ENCODE peak calls at places on chromosomes 7 and 10, in ten cellular contexts. O is germinal center; C is SW 1271; E is activated naive CD4-positive, alpha-beta T cell; W is activated CD8-positive, alpha-beta T cell treated with anti-CD3 and anti-CD28 coated beads for 36 hours; U is AG10803; J is stimulated activated CD4-positive, alpha-beta T cell treated with anti-CD3 and anti-CD28 coated beads, Interleukin-2, amount 100 ng/mL, for 48 hours; G is PC-9; M is H54; X is stimulated activated naive B cell treated with anti-CD40 and anti-IgM and Interleukin-4, amounts not matched to agents 10 μg/mL and 1 μg/mL and 100 μg/mL, for 72 hours. F is an unnamed sample.

GRCh38 chr10:127987467-127988380 is 80.8 kb downstream of the PTPRE start:
- DNase-seq in G (no peak), J (no peak), E (no peak), U (no peak), X (no peak), M (no peak), O (no peak), W (no peak), C (no peak), F (no peak)

GRCh38 chr7:139870406-139870805 is 41.3 kb downstream of the TBXAS1 start:
- DNase-seq in G (no peak), W (no peak), E (no peak), O (no peak), C (no peak), J (no peak), X (no peak), M (no peak), U (no peak), F (no peak)

GRCh38 chr7:131604841-131605279 is 48.4 kb upstream of the PODXL start:
- DNase-seq in E (no peak), M (peak; percentile 64), W (no peak), G (peak; percentile 80), U (peak; percentile 96), C (no peak), X (no peak), O (no peak), J (no peak), F (no peak)

GRCh38 chr10:44765299-44765698 is 145.8 kb upstream of the TMEM72 start:
- DNase-seq in M (no peak), J (no peak), X (no peak), C (no peak), G (no peak), U (no peak), W (no peak), O (no peak), E (no peak), F (no peak)

GRCh38 chr10:124614003-124614659 is 130.0 kb downstream of the FAM53B start:
- DNase-seq in X (peak; percentile 58), E (no peak), G (no peak), O (no peak), W (peak; percentile 67), M (no peak), J (peak; percentile 49), C (no peak), U (no peak), F (no peak)

GRCh38 chr7:3861941-3862340 is 560.9 kb downstream of the SDK1 start:
- DNase-seq in E (no peak), W (peak; percentile 26), C (no peak), U (peak; percentile 12), M (peak; percentile 19), G (no peak), J (no peak), X (peak; percentile 23), O (no peak), F (no peak)

GRCh38 chr7:140678081-140678815 is 5.5 kb downstream of the ADCK2 start:
- DNase-seq in U (no peak), E (no peak), X (no peak), O (no peak), J (no peak), M (no peak), C (no peak), G (peak; percentile 5), W (no peak), F (no peak)

GRCh38 chr10:60335708-60336107 is 54.0 kb downstream of the ANK3 start:
- DNase-seq in E (no peak), U (no peak), X (no peak), O (no peak), W (no peak), M (no peak), J (no peak), C (no peak), G (no peak), F (no peak)

GRCh38 chr10:52316005-52316404 is 1.9 kb downstream of the DKK1 start:
- DNase-seq in U (peak; percentile 20), E (no peak), O (no peak), J (no peak), G (no peak), W (no peak), C (no peak), M (no peak), X (no peak), F (no peak)

GRCh38 chr7:863106-863505 is 13.2 kb upstream of the GET4 start:
- DNase-seq in E (no peak), J (no peak), M (no peak), G (no peak), C (no peak), O (no peak), U (no peak), X (no peak), W (no peak), F (no peak)

GRCh38 chr7:3957735-3958491 is 656.9 kb downstream of the SDK1 start:
- DNase-seq in W (no peak), C (no peak), X (peak; percentile 28), E (no peak), J (no peak), U (no peak), G (no peak), O (peak; percentile 52), M (no peak), F (no peak)

GRCh38 chr7:111740942-111741341 is 178.7 kb upstream of the IMMP2L start:
- DNase-seq in C (no peak), G (no peak), J (no peak), M (no peak), X (no peak), W (no peak), O (no peak), E (no peak), U (no peak), F (no peak)

GRCh38 chr10:76962851-76963250 is 674.8 kb downstream of the KCNMA1 start:
- DNase-seq in J (no peak), X (no peak), U (peak; percentile 88), M (no peak), G (no peak), E (no peak), C (no peak), O (no peak), W (no peak), F (no peak)

GRCh38 chr10:93060887-93061593 is 442 bp downstream of the CYP26C1 start:
- DNase-seq in X (no peak), U (no peak), W (no peak), O (no peak), C (no peak), E (no peak), G (no peak), M (no peak), J (no peak), F (no peak)

GRCh38 chr7:72924748-72925545 is at the start of gene POM121:
- DNase-seq in W (peak; percentile 89), C (peak; percentile 34), G (peak; percentile 65), O (peak; percentile 92), U (peak; percentile 80), E (peak; percentile 63), M (peak; percentile 84), X (peak; percentile 81), J (peak; percentile 84), F (peak; percentile 82)

GRCh38 chr7:148605350-148605749 is 14.8 kb downstream of the C7orf33 start:
- DNase-seq in X (no peak), C (no peak), W (no peak), E (no peak), O (no peak), U (no peak), J (no peak), M (no peak), G (peak; percentile 9), F (no peak)

F was measured in heart right ventricle.